ENCODE peak calls at places on chromosome 9, in ten cellular contexts. One of them, this sample, is unnamed.

GRCh38 chr9:127445851-127446719 is 5.1 kb downstream of the RPL12 start:
- DNase-seq in lung microvascular endothelial cell: no peak
- DNase-seq in stromal cell of bone marrow: no peak
- DNase-seq in aorta: no peak
- DNase-seq in MM.1S: no peak
- DNase-seq in activated T-helper 9 cell treated with anti-CD3 and anti-CD28 coated beads, Interleukin-2, amount 50 U/mL, for 16 hours: no peak
- DNase-seq in left ventricle myocardium inferior: no peak
- DNase-seq in mammary epithelial cell: no peak
- DNase-seq in HT-29: peak
- DNase-seq in cardiac muscle cell: no peak
- DNase-seq in this sample: peak

GRCh38 chr9:137454145-137454505 is 5.0 kb downstream of the NSMF start:
- DNase-seq in lung microvascular endothelial cell: peak
- DNase-seq in stromal cell of bone marrow: no peak
- DNase-seq in aorta: peak
- DNase-seq in MM.1S: peak
- DNase-seq in activated T-helper 9 cell treated with anti-CD3 and anti-CD28 coated beads, Interleukin-2, amount 50 U/mL, for 16 hours: peak
- DNase-seq in left ventricle myocardium inferior: peak
- DNase-seq in mammary epithelial cell: no peak
- DNase-seq in HT-29: no peak
- DNase-seq in cardiac muscle cell: peak
- DNase-seq in this sample: no peak

GRCh38 chr9:35604578-35605335 is at the start of gene TESK1:
- DNase-seq in lung microvascular endothelial cell: peak
- DNase-seq in stromal cell of bone marrow: peak
- DNase-seq in aorta: peak
- DNase-seq in MM.1S: peak
- DNase-seq in activated T-helper 9 cell treated with anti-CD3 and anti-CD28 coated beads, Interleukin-2, amount 50 U/mL, for 16 hours: peak
- DNase-seq in left ventricle myocardium inferior: peak
- DNase-seq in mammary epithelial cell: peak
- DNase-seq in HT-29: peak
- DNase-seq in cardiac muscle cell: peak
- DNase-seq in this sample: peak

GRCh38 chr9:117777823-117778222 is 73.6 kb downstream of the TLR4 start:
- DNase-seq in lung microvascular endothelial cell: no peak
- DNase-seq in stromal cell of bone marrow: no peak
- DNase-seq in aorta: no peak
- DNase-seq in MM.1S: peak
- DNase-seq in activated T-helper 9 cell treated with anti-CD3 and anti-CD28 coated beads, Interleukin-2, amount 50 U/mL, for 16 hours: no peak
- DNase-seq in left ventricle myocardium inferior: no peak
- DNase-seq in mammary epithelial cell: no peak
- DNase-seq in HT-29: no peak
- DNase-seq in cardiac muscle cell: no peak
- DNase-seq in this sample: peak

GRCh38 chr9:114053246-114054005 is 24.7 kb downstream of the AMBP start:
- DNase-seq in lung microvascular endothelial cell: no peak
- DNase-seq in stromal cell of bone marrow: no peak
- DNase-seq in aorta: peak
- DNase-seq in MM.1S: no peak
- DNase-seq in activated T-helper 9 cell treated with anti-CD3 and anti-CD28 coated beads, Interleukin-2, amount 50 U/mL, for 16 hours: no peak
- DNase-seq in left ventricle myocardium inferior: no peak
- DNase-seq in mammary epithelial cell: no peak
- DNase-seq in HT-29: peak
- DNase-seq in cardiac muscle cell: no peak
- DNase-seq in this sample: no peak

GRCh38 chr9:81849631-81850259 is 78.5 kb upstream of the SPATA31D4 start:
- DNase-seq in lung microvascular endothelial cell: peak
- DNase-seq in stromal cell of bone marrow: no peak
- DNase-seq in aorta: no peak
- DNase-seq in MM.1S: no peak
- DNase-seq in activated T-helper 9 cell treated with anti-CD3 and anti-CD28 coated beads, Interleukin-2, amount 50 U/mL, for 16 hours: no peak
- DNase-seq in left ventricle myocardium inferior: no peak
- DNase-seq in mammary epithelial cell: peak
- DNase-seq in HT-29: no peak
- DNase-seq in cardiac muscle cell: no peak
- DNase-seq in this sample: no peak

GRCh38 chr9:90914868-90915483 is 113.4 kb downstream of the SYK start:
- DNase-seq in lung microvascular endothelial cell: peak
- DNase-seq in stromal cell of bone marrow: peak
- DNase-seq in aorta: peak
- DNase-seq in MM.1S: peak
- DNase-seq in activated T-helper 9 cell treated with anti-CD3 and anti-CD28 coated beads, Interleukin-2, amount 50 U/mL, for 16 hours: peak
- DNase-seq in left ventricle myocardium inferior: peak
- DNase-seq in mammary epithelial cell: peak
- DNase-seq in HT-29: peak
- DNase-seq in cardiac muscle cell: peak
- DNase-seq in this sample: peak

GRCh38 chr9:133580416-133580738 is 28.8 kb downstream of the FAM163B start:
- DNase-seq in lung microvascular endothelial cell: no peak
- DNase-seq in stromal cell of bone marrow: no peak
- DNase-seq in aorta: no peak
- DNase-seq in MM.1S: no peak
- DNase-seq in activated T-helper 9 cell treated with anti-CD3 and anti-CD28 coated beads, Interleukin-2, amount 50 U/mL, for 16 hours: no peak
- DNase-seq in left ventricle myocardium inferior: no peak
- DNase-seq in mammary epithelial cell: no peak
- DNase-seq in HT-29: no peak
- DNase-seq in cardiac muscle cell: no peak
- DNase-seq in this sample: peak

GRCh38 chr9:36748322-36748899 is 175.7 kb downstream of the MELK start:
- DNase-seq in lung microvascular endothelial cell: peak
- DNase-seq in stromal cell of bone marrow: peak
- DNase-seq in aorta: no peak
- DNase-seq in MM.1S: peak
- DNase-seq in activated T-helper 9 cell treated with anti-CD3 and anti-CD28 coated beads, Interleukin-2, amount 50 U/mL, for 16 hours: no peak
- DNase-seq in left ventricle myocardium inferior: peak
- DNase-seq in mammary epithelial cell: peak
- DNase-seq in HT-29: peak
- DNase-seq in cardiac muscle cell: peak
- DNase-seq in this sample: no peak